ENCODE peak calls at places on chromosomes 1 and 21, in four cellular contexts. One of them, this sample, is unnamed.
A peak's percentile ranks its signal among the peaks of the same experiment; 100 is the strongest.

GRCh38 chr1:69648486-69648885 is 80.8 kb downstream of the LRRC7 start:
- DNase-seq in left cardiac atrium: no peak
- DNase-seq in MCF 10A: peak; percentile 23
- DNase-seq in NCI-H1105 treated with DMSO at 0.1 percent for 48 hours: peak; percentile 25
- DNase-seq in this sample: no peak

GRCh38 chr1:231799363-231799986 is 172.9 kb downstream of the DISC1 start:
- DNase-seq in left cardiac atrium: no peak
- DNase-seq in MCF 10A: no peak
- DNase-seq in NCI-H1105 treated with DMSO at 0.1 percent for 48 hours: no peak
- DNase-seq in this sample: no peak

GRCh38 chr1:89633745-89634625 is 1.1 kb downstream of the LRRC8C start:
- DNase-seq in left cardiac atrium: peak; percentile 20
- DNase-seq in MCF 10A: peak; percentile 49
- DNase-seq in NCI-H1105 treated with DMSO at 0.1 percent for 48 hours: peak; percentile 41
- DNase-seq in this sample: no peak

GRCh38 chr1:29641921-29642320 is 405.6 kb downstream of the PTPRU start:
- DNase-seq in left cardiac atrium: no peak
- DNase-seq in MCF 10A: no peak
- DNase-seq in NCI-H1105 treated with DMSO at 0.1 percent for 48 hours: no peak
- DNase-seq in this sample: no peak

GRCh38 chr1:204736861-204737260 is 51.3 kb upstream of the LRRN2 start:
- DNase-seq in left cardiac atrium: no peak
- DNase-seq in MCF 10A: no peak
- DNase-seq in NCI-H1105 treated with DMSO at 0.1 percent for 48 hours: peak; percentile 72
- DNase-seq in this sample: no peak

GRCh38 chr1:20640183-20640597 is 6.9 kb downstream of the PINK1 start:
- DNase-seq in left cardiac atrium: no peak
- DNase-seq in MCF 10A: peak; percentile 66
- DNase-seq in NCI-H1105 treated with DMSO at 0.1 percent for 48 hours: peak; percentile 44
- DNase-seq in this sample: no peak

GRCh38 chr1:27666791-27667254 is 5.2 kb downstream of the IFI6 start:
- DNase-seq in left cardiac atrium: no peak
- DNase-seq in MCF 10A: no peak
- DNase-seq in NCI-H1105 treated with DMSO at 0.1 percent for 48 hours: no peak
- DNase-seq in this sample: no peak

GRCh38 chr1:93907718-93908117 is 1.5 kb downstream of the GCLM start:
- DNase-seq in left cardiac atrium: peak; percentile 26
- DNase-seq in MCF 10A: peak; percentile 61
- DNase-seq in NCI-H1105 treated with DMSO at 0.1 percent for 48 hours: peak; percentile 62
- DNase-seq in this sample: peak; percentile 43

GRCh38 chr1:221829327-221830011 is 87.6 kb upstream of the DUSP10 start:
- DNase-seq in left cardiac atrium: no peak
- DNase-seq in MCF 10A: peak; percentile 96
- DNase-seq in NCI-H1105 treated with DMSO at 0.1 percent for 48 hours: no peak
- DNase-seq in this sample: no peak

GRCh38 chr1:110091791-110092190 is 20.5 kb upstream of the UBL4B start:
- DNase-seq in left cardiac atrium: no peak
- DNase-seq in MCF 10A: no peak
- DNase-seq in NCI-H1105 treated with DMSO at 0.1 percent for 48 hours: no peak
- DNase-seq in this sample: no peak

GRCh38 chr1:181102841-181103240 is 14.3 kb downstream of the IER5 start:
- DNase-seq in left cardiac atrium: no peak
- DNase-seq in MCF 10A: no peak
- DNase-seq in NCI-H1105 treated with DMSO at 0.1 percent for 48 hours: no peak
- DNase-seq in this sample: no peak

GRCh38 chr1:101308935-101309333 is 72.1 kb downstream of the S1PR1 start:
- DNase-seq in left cardiac atrium: no peak
- DNase-seq in MCF 10A: no peak
- DNase-seq in NCI-H1105 treated with DMSO at 0.1 percent for 48 hours: no peak
- DNase-seq in this sample: no peak

GRCh38 chr1:151720974-151721787 is at the start of gene RIIAD1:
- DNase-seq in left cardiac atrium: no peak
- DNase-seq in MCF 10A: no peak
- DNase-seq in NCI-H1105 treated with DMSO at 0.1 percent for 48 hours: peak; percentile 42
- DNase-seq in this sample: peak; percentile 56

GRCh38 chr1:218611916-218612580 is 266.9 kb downstream of the TGFB2 start:
- DNase-seq in left cardiac atrium: no peak
- DNase-seq in MCF 10A: no peak
- DNase-seq in NCI-H1105 treated with DMSO at 0.1 percent for 48 hours: no peak
- DNase-seq in this sample: no peak

GRCh38 chr1:158101455-158101854 is 79.2 kb upstream of the CD1D start:
- DNase-seq in left cardiac atrium: no peak
- DNase-seq in MCF 10A: no peak
- DNase-seq in NCI-H1105 treated with DMSO at 0.1 percent for 48 hours: no peak
- DNase-seq in this sample: no peak

GRCh38 chr1:44031051-44031899 is at the start of gene SLC6A9:
- DNase-seq in left cardiac atrium: peak; percentile 67
- DNase-seq in MCF 10A: peak; percentile 85
- DNase-seq in NCI-H1105 treated with DMSO at 0.1 percent for 48 hours: peak; percentile 43
- DNase-seq in this sample: peak; percentile 57

GRCh38 chr1:153771841-153772593 is 3.2 kb upstream of the SLC27A3 start:
- DNase-seq in left cardiac atrium: no peak
- DNase-seq in MCF 10A: no peak
- DNase-seq in NCI-H1105 treated with DMSO at 0.1 percent for 48 hours: no peak
- DNase-seq in this sample: no peak

GRCh38 chr1:81801834-81802531 is 1.2 kb downstream of the ADGRL2 start:
- DNase-seq in left cardiac atrium: peak; percentile 40
- DNase-seq in MCF 10A: peak; percentile 59
- DNase-seq in NCI-H1105 treated with DMSO at 0.1 percent for 48 hours: peak; percentile 54
- DNase-seq in this sample: peak; percentile 49

GRCh38 chr1:87024936-87025537 is 110.6 kb downstream of the HS2ST1 start:
- DNase-seq in left cardiac atrium: no peak
- DNase-seq in MCF 10A: peak; percentile 54
- DNase-seq in NCI-H1105 treated with DMSO at 0.1 percent for 48 hours: peak; percentile 67
- DNase-seq in this sample: no peak

GRCh38 chr1:2624735-2625300 is 8.0 kb downstream of the MMEL1 start:
- DNase-seq in left cardiac atrium: no peak
- DNase-seq in MCF 10A: no peak
- DNase-seq in NCI-H1105 treated with DMSO at 0.1 percent for 48 hours: no peak
- DNase-seq in this sample: no peak

GRCh38 chr1:87210151-87210550 is 118.5 kb upstream of the LMO4 start:
- DNase-seq in left cardiac atrium: no peak
- DNase-seq in MCF 10A: no peak
- DNase-seq in NCI-H1105 treated with DMSO at 0.1 percent for 48 hours: no peak
- DNase-seq in this sample: no peak

GRCh38 chr21:43816611-43817071 is 27.3 kb downstream of the RRP1 start:
- DNase-seq in left cardiac atrium: peak; percentile 16
- DNase-seq in MCF 10A: no peak
- DNase-seq in NCI-H1105 treated with DMSO at 0.1 percent for 48 hours: no peak
- DNase-seq in this sample: peak; percentile 10

GRCh38 chr21:15978158-15978805 is 248.5 kb downstream of the USP25 start:
- DNase-seq in left cardiac atrium: no peak
- DNase-seq in MCF 10A: no peak
- DNase-seq in NCI-H1105 treated with DMSO at 0.1 percent for 48 hours: no peak
- DNase-seq in this sample: no peak

GRCh38 chr1:17404034-17404671 is 32.2 kb downstream of the PADI6 start:
- DNase-seq in left cardiac atrium: no peak
- DNase-seq in MCF 10A: no peak
- DNase-seq in NCI-H1105 treated with DMSO at 0.1 percent for 48 hours: no peak
- DNase-seq in this sample: no peak

GRCh38 chr1:115134850-115135484 is 45.7 kb upstream of the TSPAN2 start:
- DNase-seq in left cardiac atrium: no peak
- DNase-seq in MCF 10A: peak; percentile 70
- DNase-seq in NCI-H1105 treated with DMSO at 0.1 percent for 48 hours: no peak
- DNase-seq in this sample: no peak

GRCh38 chr1:153598309-153599172 is 14.4 kb downstream of the S100A16 start:
- DNase-seq in left cardiac atrium: no peak
- DNase-seq in MCF 10A: no peak
- DNase-seq in NCI-H1105 treated with DMSO at 0.1 percent for 48 hours: no peak
- DNase-seq in this sample: no peak

GRCh38 chr1:30778156-30778978 is 20.8 kb upstream of the LAPTM5 start:
- DNase-seq in left cardiac atrium: peak; percentile 76
- DNase-seq in MCF 10A: peak; percentile 96
- DNase-seq in NCI-H1105 treated with DMSO at 0.1 percent for 48 hours: peak; percentile 43
- DNase-seq in this sample: peak; percentile 46

GRCh38 chr1:39387452-39387851 is 104.0 kb upstream of the BMP8A start:
- DNase-seq in left cardiac atrium: no peak
- DNase-seq in MCF 10A: peak; percentile 55
- DNase-seq in NCI-H1105 treated with DMSO at 0.1 percent for 48 hours: no peak
- DNase-seq in this sample: no peak

GRCh38 chr1:119647228-119647733 is 785 bp downstream of the ZNF697 start:
- DNase-seq in left cardiac atrium: no peak
- DNase-seq in MCF 10A: peak; percentile 24
- DNase-seq in NCI-H1105 treated with DMSO at 0.1 percent for 48 hours: no peak
- DNase-seq in this sample: peak; percentile 48

This sample was measured in Right ventricle myocardium superior.